ENCODE peak calls at places on chromosomes 5 and 9, in four cellular contexts. X is EH; I is H54; M is activated naive CD8-positive, alpha-beta T cell treated with anti-CD3 and anti-CD28 coated beads, Interleukin-2, amount 50 U/mL, for 24 hours. W is an unnamed sample.

GRCh38 chr5:85500869-85501268 is 1116.2 kb upstream of the EDIL3 start:
- DNase-seq in X (no peak), M (no peak), I (no peak), W (no peak)

GRCh38 chr5:63916786-63917185 is 45.5 kb downstream of the HTR1A start:
- DNase-seq in M (no peak), X (peak), I (no peak), W (no peak)

GRCh38 chr5:57179262-57179960 is 5.6 kb downstream of the GPBP1 start:
- DNase-seq in M (no peak), I (no peak), X (no peak), W (peak)

GRCh38 chr5:112668016-112668415 is 69.7 kb upstream of the APC start:
- DNase-seq in I (no peak), M (no peak), X (peak), W (no peak)

GRCh38 chr9:107216331-107216730 is 66.7 kb upstream of the RAD23B start:
- DNase-seq in I (no peak), X (no peak), M (no peak), W (no peak)

GRCh38 chr9:78963911-78964310 is 607.9 kb upstream of the TLE4 start:
- DNase-seq in X (no peak), I (no peak), M (no peak), W (no peak)

GRCh38 chr9:124860582-124861341 is 995 bp downstream of the RPL35 start:
- DNase-seq in M (no peak), X (no peak), I (no peak), W (no peak)

GRCh38 chr5:130166839-130167490 is 262.7 kb downstream of the CHSY3 start:
- DNase-seq in X (no peak), M (no peak), I (no peak), W (no peak)

GRCh38 chr9:71924576-71924975 is 13.1 kb downstream of the C9orf85 start:
- DNase-seq in I (no peak), X (no peak), M (no peak), W (no peak)